ENCODE peak calls at places on chromosomes 1 and 21, in eight cellular contexts. F is OCI-LY7, Q is GM23248, H is HCT116, M is MM.1S, D is GM23338, R is SK-N-SH, A is hepatocyte. K is an unnamed sample. For H3K9me2, the result is how much of the 10 kb centered on the place peaks cover.

GRCh38 chr1:182149411-182149965 is 88.0 kb upstream of the ZNF648 start:
- DNase-seq in F (no peak), Q (peak), H (no peak), M (no peak), D (no peak), R (no peak), A (peak), K (no peak)

GRCh38 chr1:25566186-25566729 is 22.9 kb downstream of the LDLRAP1 start:
- DNase-seq in F (peak), Q (no peak), H (no peak), M (no peak), D (no peak), R (no peak), A (no peak), K (no peak)

GRCh38 chr1:245345191-245345884 is 190.6 kb downstream of the KIF26B start:
- DNase-seq in F (no peak), Q (no peak), H (no peak), M (no peak), D (peak), R (peak), A (peak), K (no peak)

GRCh38 chr1:111553199-111553598 is 49.8 kb upstream of the ADORA3 start:
- DNase-seq in F (no peak), Q (peak), H (no peak), M (no peak), D (no peak), R (no peak), A (no peak), K (peak)

GRCh38 chr1:236508593-236509027 is 15.2 kb upstream of the LGALS8 start:
- DNase-seq in F (no peak), Q (no peak), H (no peak), M (peak), D (no peak), R (no peak), A (no peak), K (no peak)

GRCh38 chr1:96400074-96400473 is 321.5 kb upstream of the PTBP2 start:
- DNase-seq in F (no peak), Q (no peak), H (no peak), M (no peak), D (no peak), R (no peak), A (no peak), K (no peak)

GRCh38 chr21:21813295-21813694 is 815.1 kb downstream of the NCAM2 start:
- DNase-seq in F (no peak), Q (no peak), H (no peak), M (no peak), D (no peak), R (no peak), A (no peak), K (no peak)

GRCh38 chr1:147787765-147788164 is 27.4 kb upstream of the GJA5 start:
- DNase-seq in F (no peak), Q (no peak), H (no peak), M (no peak), D (no peak), R (no peak), A (no peak), K (no peak)

GRCh38 chr21:36803801-36804452 is 105.0 kb downstream of the SIM2 start:
- DNase-seq in F (no peak), Q (no peak), H (no peak), M (no peak), D (no peak), R (no peak), A (no peak), K (no peak)

GRCh38 chr21:26964379-26964778 is 2.5 kb downstream of the ADAMTS5 start:
- DNase-seq in F (no peak), Q (peak), H (no peak), M (no peak), D (peak), R (no peak), A (no peak), K (no peak)

GRCh38 chr1:81802601-81803422 is 2.1 kb downstream of the ADGRL2 start:
- DNase-seq in F (no peak), Q (peak), H (no peak), M (peak), D (peak), R (peak), A (peak), K (no peak)

GRCh38 chr1:241499910-241500309 is 19.6 kb downstream of the FH start:
- DNase-seq in F (peak), Q (peak), H (no peak), M (peak), D (peak), R (peak), A (peak), K (no peak)

GRCh38 chr1:152533327-152533938 is 19.2 kb downstream of the CRCT1 start:
- DNase-seq in F (peak), Q (peak), H (peak), M (peak), D (peak), R (peak), A (no peak), K (peak)

GRCh38 chr1:11678442-11678841 is 2.5 kb downstream of the MAD2L2 start:
- DNase-seq in F (no peak), Q (no peak), H (no peak), M (no peak), D (no peak), R (no peak), A (no peak), K (no peak)

GRCh38 chr1:36555041-36555440 is 72.3 kb upstream of the CSF3R start:
- DNase-seq in F (no peak), Q (no peak), H (no peak), M (no peak), D (no peak), R (no peak), A (no peak), K (no peak)

GRCh38 chr1:213921352-213922111 is 66.2 kb upstream of the PROX1 start:
- DNase-seq in F (no peak), Q (no peak), H (no peak), M (no peak), D (no peak), R (no peak), A (no peak), K (no peak)

GRCh38 chr1:905071-905749 is 18.5 kb upstream of the SAMD11 start:
- DNase-seq in F (peak), Q (peak), H (no peak), M (no peak), D (peak), R (peak), A (peak), K (no peak)

GRCh38 chr1:10682114-10682445 is 114.4 kb downstream of the CASZ1 start:
- DNase-seq in F (no peak), Q (no peak), H (no peak), M (no peak), D (no peak), R (no peak), A (no peak), K (no peak)

GRCh38 chr1:109765896-109766615 is 2.3 kb upstream of the EPS8L3 start:
- DNase-seq in F (no peak), Q (no peak), H (no peak), M (no peak), D (no peak), R (no peak), A (peak), K (no peak)

GRCh38 chr1:10353693-10354092 is 45.2 kb upstream of the PGD start:
- DNase-seq in F (no peak), Q (no peak), H (no peak), M (no peak), D (no peak), R (no peak), A (no peak), K (no peak)

GRCh38 chr1:152907686-152908601 is at the start of gene IVL:
- DNase-seq in F (no peak), Q (peak), H (peak), M (no peak), D (no peak), R (no peak), A (no peak), K (peak)

GRCh38 chr1:64948905-64949833 is 17.2 kb downstream of the JAK1 start:
- DNase-seq in F (no peak), Q (peak), H (peak), M (no peak), D (peak), R (no peak), A (peak), K (peak)

GRCh38 chr21:31660134-31660565 is 657 bp downstream of the SOD1 start:
- DNase-seq in F (peak), Q (no peak), H (no peak), M (peak), D (peak), R (no peak), A (peak), K (no peak)

GRCh38 chr1:184150776-184151531 is 99.4 kb downstream of the TSEN15 start:
- DNase-seq in F (no peak), Q (peak), H (no peak), M (no peak), D (no peak), R (no peak), A (no peak), K (no peak)

GRCh38 chr1:43442756-43443155 is 11.0 kb downstream of the HYI start:
- DNase-seq in F (no peak), Q (no peak), H (no peak), M (no peak), D (no peak), R (no peak), A (no peak), K (no peak)

GRCh38 chr1:154717467-154718004 is 109.5 kb upstream of the ADAR start:
- DNase-seq in F (no peak), Q (no peak), H (no peak), M (no peak), D (no peak), R (peak), A (no peak), K (no peak)

GRCh38 chr1:101025283-101025679 is 303 bp downstream of the DPH5 start:
- DNase-seq in F (peak), Q (peak), H (no peak), M (no peak), D (peak), R (peak), A (peak), K (no peak)

GRCh38 chr1:234898455-234899033 is 230.1 kb downstream of the TOMM20 start:
- DNase-seq in F (no peak), Q (no peak), H (no peak), M (no peak), D (no peak), R (no peak), A (no peak), K (no peak)

GRCh38 chr1:234900601-234901000 is 228.0 kb downstream of the TOMM20 start:
- DNase-seq in F (no peak), Q (no peak), H (no peak), M (no peak), D (no peak), R (no peak), A (no peak), K (no peak)

GRCh38 chr1:234897754-234898454 is 230.7 kb downstream of the TOMM20 start:
- DNase-seq in F (no peak), Q (no peak), H (no peak), M (no peak), D (no peak), R (no peak), A (no peak), K (no peak)

GRCh38 chr1:234897365-234897699 is 231.3 kb downstream of the TOMM20 start:
- DNase-seq in F (no peak), Q (no peak), H (no peak), M (no peak), D (no peak), R (no peak), A (no peak), K (no peak)

GRCh38 chr1:234899041-234899787 is 229.4 kb downstream of the TOMM20 start:
- DNase-seq in F (no peak), Q (peak), H (no peak), M (no peak), D (no peak), R (no peak), A (peak), K (peak)
- H3K9me2 ChIP-seq in F (under half), Q (under half), H (under half), M (under half), D (under half), R (under half), A (under half), K (under half)

GRCh38 chr1:94528826-94529225 is 12.7 kb downstream of the F3 start:
- DNase-seq in F (no peak), Q (no peak), H (no peak), M (no peak), D (no peak), R (no peak), A (no peak), K (no peak)
- H3K9me2 ChIP-seq in F (under half), Q (under half), H (under half), M (under half), D (under half), R (under half), A (under half), K (under half)

DNA sequence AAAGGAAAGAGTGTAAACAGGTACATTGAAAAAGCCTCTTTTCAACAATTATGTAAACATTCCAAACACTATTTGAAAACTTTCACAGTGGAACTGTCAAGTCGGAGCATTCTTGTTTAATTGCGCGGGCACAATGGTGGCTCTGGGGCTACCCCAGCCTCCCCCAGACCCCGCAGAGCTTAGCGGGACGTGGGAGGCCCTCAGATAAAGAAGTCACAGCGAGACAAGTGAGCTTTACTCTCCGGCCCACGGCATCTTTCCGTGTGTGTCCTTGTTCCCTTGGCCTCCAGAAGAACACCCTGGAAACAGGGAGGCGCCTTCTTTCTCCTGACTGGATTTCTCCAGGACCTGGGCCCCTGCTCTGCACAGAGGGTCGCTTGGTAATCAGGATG is 382.8 kb downstream of the RRAGC start:
- DNase-seq in F (no peak), Q (no peak), H (no peak), M (no peak), D (no peak), R (no peak), A (no peak), K (no peak)
- H3K9me2 ChIP-seq in F (under half), Q (under half), H (under half), M (under half), D (under half), R (under half), A (under half), K (under half)

GRCh38 chr1:206714331-206715058 is 29.8 kb downstream of the MAPKAPK2 start:
- DNase-seq in F (no peak), Q (peak), H (no peak), M (peak), D (no peak), R (no peak), A (peak), K (peak)

GRCh38 chr1:206715120-206715519 is 30.4 kb downstream of the MAPKAPK2 start:
- DNase-seq in F (no peak), Q (no peak), H (no peak), M (no peak), D (no peak), R (no peak), A (no peak), K (no peak)

GRCh38 chr1:206713070-206713469 is 28.4 kb downstream of the MAPKAPK2 start:
- DNase-seq in F (no peak), Q (no peak), H (no peak), M (no peak), D (no peak), R (no peak), A (no peak), K (no peak)

GRCh38 chr1:206715552-206716518 is 31.1 kb downstream of the MAPKAPK2 start:
- DNase-seq in F (no peak), Q (no peak), H (no peak), M (no peak), D (no peak), R (no peak), A (no peak), K (no peak)

GRCh38 chr1:206713910-206714312 is 29.2 kb downstream of the MAPKAPK2 start:
- DNase-seq in F (no peak), Q (peak), H (no peak), M (no peak), D (no peak), R (no peak), A (peak), K (no peak)
- H3K9me2 ChIP-seq in F (under half), Q (under half), H (under half), M (under half), D (under half), R (under half), A (under half), K (under half)

GRCh38 chr1:54942976-54943375 is 37.5 kb upstream of the TMEM61 start:
- DNase-seq in F (no peak), Q (no peak), H (no peak), M (no peak), D (no peak), R (no peak), A (no peak), K (no peak)
- H3K9me2 ChIP-seq in F (under half), Q (under half), H (under half), M (under half), D (under half), R (under half), A (under half), K (under half)

GRCh38 chr1:157671895-157672294 is 28.7 kb downstream of the FCRL3 start:
- DNase-seq in F (no peak), Q (peak), H (no peak), M (no peak), D (no peak), R (no peak), A (no peak), K (no peak)
- H3K9me2 ChIP-seq in F (under half), Q (under half), H (under half), M (under half), D (under half), R (under half), A (under half), K (under half)

DNA sequence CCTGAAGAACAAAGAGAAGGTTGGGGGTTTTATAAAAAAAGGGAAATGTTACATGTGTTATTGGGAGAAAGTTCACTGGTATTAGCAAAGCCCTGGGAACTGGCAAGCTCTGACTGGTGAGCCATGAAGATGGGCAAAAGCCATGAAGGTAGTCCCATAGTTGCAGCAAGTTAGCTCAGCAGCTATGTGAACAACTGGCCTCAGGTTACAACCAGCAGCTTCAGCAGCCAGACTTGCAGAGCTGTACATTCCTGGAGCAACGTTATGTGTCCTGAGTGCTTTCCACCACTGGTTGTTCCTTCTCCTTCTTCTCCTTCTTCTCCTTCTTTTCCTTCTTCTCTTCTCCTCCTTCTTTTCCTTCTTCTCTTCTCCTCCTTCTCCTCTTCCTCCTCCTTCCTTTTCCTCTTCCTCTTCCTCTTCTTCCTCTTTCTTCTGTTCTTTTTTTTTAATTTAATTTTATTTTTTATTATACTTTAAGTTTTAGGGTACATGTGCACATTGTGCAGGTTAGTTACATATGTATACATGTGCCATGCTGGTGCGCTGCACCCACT is 56.1 kb upstream of the TLR5 start:
- DNase-seq in F (no peak), Q (peak), H (no peak), M (no peak), D (no peak), R (no peak), A (no peak), K (no peak)
- H3K9me2 ChIP-seq in F (under half), Q (under half), H (under half), M (under half), D (under half), R (under half), A (under half), K (under half)

GRCh38 chr1:114756009-114756892 is 1.5 kb downstream of the CSDE1 start:
- DNase-seq in F (peak), Q (peak), H (no peak), M (peak), D (no peak), R (no peak), A (no peak), K (no peak)

GRCh38 chr1:114757455-114758250 is at the start of gene CSDE1:
- DNase-seq in F (peak), Q (peak), H (peak), M (peak), D (peak), R (peak), A (peak), K (peak)

GRCh38 chr1:114755006-114755936 is 2.5 kb downstream of the CSDE1 start:
- DNase-seq in F (peak), Q (peak), H (no peak), M (peak), D (no peak), R (no peak), A (no peak), K (no peak)

GRCh38 chr1:114758251-114758832 is 558 bp upstream of the CSDE1 start:
- DNase-seq in F (peak), Q (peak), H (no peak), M (no peak), D (no peak), R (peak), A (no peak), K (peak)

GRCh38 chr1:114756949-114757454 is 782 bp downstream of the CSDE1 start:
- DNase-seq in F (no peak), Q (peak), H (no peak), M (peak), D (peak), R (peak), A (peak), K (peak)
- H3K9me2 ChIP-seq in F (under half), Q (under half), H (under half), M (under half), D (under half), R (under half), A (under half), K (under half)

GRCh38 chr21:45180289-45180599 is 105.9 kb downstream of the ADARB1 start:
- DNase-seq in F (no peak), Q (no peak), H (no peak), M (no peak), D (no peak), R (no peak), A (no peak), K (no peak)

GRCh38 chr21:45182958-45183357 is 104.7 kb downstream of the POFUT2 start:
- DNase-seq in F (no peak), Q (no peak), H (no peak), M (no peak), D (no peak), R (no peak), A (no peak), K (no peak)

GRCh38 chr21:45186709-45187108 is 101.0 kb downstream of the POFUT2 start:
- DNase-seq in F (no peak), Q (no peak), H (no peak), M (no peak), D (no peak), R (no peak), A (no peak), K (no peak)

GRCh38 chr21:45184869-45185268 is 102.8 kb downstream of the POFUT2 start:
- DNase-seq in F (no peak), Q (no peak), H (no peak), M (no peak), D (no peak), R (no peak), A (no peak), K (no peak)

DNA sequence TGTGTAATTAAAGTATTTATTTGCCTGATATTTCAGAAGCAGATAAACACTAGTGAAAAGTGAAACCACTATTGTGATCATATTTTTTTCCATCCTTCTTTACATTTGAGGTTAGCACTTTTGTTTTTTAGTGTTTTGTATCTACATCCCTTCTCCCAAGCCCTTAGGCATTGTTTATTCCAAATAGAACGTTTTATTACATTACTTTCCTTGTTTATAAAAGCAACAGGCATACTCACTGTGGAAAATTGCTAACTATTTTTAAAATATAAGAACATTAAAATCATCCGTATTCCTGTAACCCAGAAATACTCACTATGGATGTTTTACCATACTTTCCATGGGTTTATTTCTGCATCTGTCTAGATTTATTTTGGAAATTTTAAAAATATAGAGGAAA is 103.8 kb downstream of the POFUT2 start:
- DNase-seq in F (no peak), Q (no peak), H (no peak), M (no peak), D (no peak), R (no peak), A (no peak), K (no peak)
- H3K9me2 ChIP-seq in F (under half), Q (under half), H (under half), M (under half), D (under half), R (under half), A (under half), K (under half)

K was measured in PC-9.